ENCODE peak calls at places on chromosomes 4 and X, in seven cellular contexts. D is right lobe of liver, E is suprapubic skin, I is mesenchymal stem cell, Y is heart left ventricle, H is aorta, M is right cardiac atrium. X is an unnamed sample.

GRCh38 chrX:21655901-21656586 is 2.1 kb downstream of the KLHL34 start:
- DNase-seq in D (no peak), E (no peak), I (no peak), Y (no peak), H (peak; percentile 72), M (peak; percentile 57), X (no peak)

GRCh38 chrX:151396042-151396826 is 772 bp upstream of the VMA21 start:
- DNase-seq in D (no peak), E (no peak), I (peak; percentile 80), Y (no peak), H (no peak), M (peak; percentile 56), X (no peak)

GRCh38 chr4:7291372-7292135 is 99.2 kb downstream of the SORCS2 start:
- DNase-seq in D (no peak), E (no peak), I (no peak), Y (peak; percentile 72), H (peak; percentile 91), M (peak; percentile 81), X (no peak)

GRCh38 chrX:118423558-118423957 is 72.1 kb upstream of the DOCK11 start:
- DNase-seq in D (no peak), E (no peak), I (no peak), Y (no peak), H (no peak), M (no peak), X (no peak)

GRCh38 chr4:7134737-7135388 is 57.5 kb upstream of the SORCS2 start:
- DNase-seq in D (no peak), E (peak; percentile 70), I (no peak), Y (peak; percentile 47), H (peak; percentile 87), M (peak; percentile 22), X (no peak)

GRCh38 chr4:41418444-41418843 is 119.5 kb upstream of the LIMCH1 start:
- DNase-seq in D (no peak), E (no peak), I (peak; percentile 88), Y (peak; percentile 76), H (peak; percentile 81), M (peak; percentile 90), X (no peak)

GRCh38 chrX:39756086-39756883 is 341.5 kb downstream of the BCOR start:
- DNase-seq in D (no peak), E (no peak), I (no peak), Y (no peak), H (no peak), M (no peak), X (no peak)

GRCh38 chr4:183099537-183100297 is 660 bp downstream of the WWC2 start:
- DNase-seq in D (peak; percentile 61), E (peak; percentile 77), I (peak; percentile 39), Y (peak; percentile 35), H (peak; percentile 80), M (peak; percentile 74), X (peak; percentile 69)

GRCh38 chr4:87423313-87424031 is 1.1 kb downstream of the NUDT9 start:
- DNase-seq in D (no peak), E (no peak), I (peak; percentile 30), Y (no peak), H (no peak), M (no peak), X (no peak)

GRCh38 chr4:76984127-76984526 is 34.6 kb downstream of the SEPTIN11 start:
- DNase-seq in D (no peak), E (no peak), I (peak; percentile 82), Y (no peak), H (no peak), M (no peak), X (no peak)
- H3K4me1 ChIP-seq in D (no peaks in the 10 kb centered on the region), E (peaks cover 44% of the 10 kb centered on the region), I (peaks cover 17% of the 10 kb centered on the region), Y (peaks cover 44% of the 10 kb centered on the region), H (peaks cover 15% of the 10 kb centered on the region), M (peaks cover 2% of the 10 kb centered on the region), X (peaks cover 11% of the 10 kb centered on the region)

GRCh38 chr4:74958881-74959280 is 26.0 kb downstream of the PARM1 start:
- DNase-seq in D (no peak), E (no peak), I (no peak), Y (no peak), H (no peak), M (no peak), X (no peak)
- H3K4me1 ChIP-seq in D (no peaks in the 10 kb centered on the region), E (no peaks in the 10 kb centered on the region), I (no peaks in the 10 kb centered on the region), Y (peaks cover 5% of the 10 kb centered on the region), H (no peaks in the 10 kb centered on the region), M (peaks cover 2% of the 10 kb centered on the region), X (no peaks in the 10 kb centered on the region)

GRCh38 chr4:101127176-101127790 is 220.0 kb downstream of the PPP3CA start:
- DNase-seq in D (no peak), E (no peak), I (no peak), Y (no peak), H (no peak), M (no peak), X (no peak)

GRCh38 chr4:101125045-101125713 is 222.1 kb downstream of the PPP3CA start:
- DNase-seq in D (no peak), E (no peak), I (no peak), Y (no peak), H (no peak), M (no peak), X (no peak)

GRCh38 chr4:101126044-101126443 is 221.3 kb downstream of the PPP3CA start:
- DNase-seq in D (no peak), E (no peak), I (peak; percentile 40), Y (no peak), H (no peak), M (no peak), X (no peak)

GRCh38 chr4:101123231-101123630 is 224.1 kb downstream of the PPP3CA start:
- DNase-seq in D (no peak), E (no peak), I (no peak), Y (no peak), H (no peak), M (no peak), X (no peak)

DNA sequence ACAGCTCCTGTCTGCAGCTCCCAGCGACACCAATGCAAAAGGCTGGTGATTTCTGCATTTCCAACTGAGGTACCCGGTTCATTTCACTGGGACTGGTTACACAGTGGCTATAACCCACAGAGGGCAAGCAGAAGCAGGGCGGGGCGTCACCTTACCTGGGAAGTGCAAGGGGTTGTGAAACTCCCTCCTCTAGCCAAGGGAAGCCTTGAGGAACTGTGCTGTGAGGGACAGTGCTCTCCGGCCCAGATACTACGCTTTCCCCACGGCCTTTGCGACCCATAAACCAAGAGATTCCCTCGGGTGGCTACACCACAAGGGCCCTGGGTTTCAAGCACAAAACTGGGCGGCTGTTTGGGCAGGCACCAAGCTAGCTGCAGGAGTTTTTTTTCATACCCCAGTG is 218.9 kb downstream of the PPP3CA start:
- DNase-seq in D (no peak), E (no peak), I (no peak), Y (no peak), H (no peak), M (no peak), X (no peak)
- H3K4me1 ChIP-seq in D (no peaks in the 10 kb centered on the region), E (peaks cover 32% of the 10 kb centered on the region), I (peaks cover 1% of the 10 kb centered on the region), Y (peaks cover 19% of the 10 kb centered on the region), H (peaks cover 6% of the 10 kb centered on the region), M (no peaks in the 10 kb centered on the region), X (no peaks in the 10 kb centered on the region)

GRCh38 chr4:1310796-1311715 is 21.4 kb downstream of the MAEA start:
- DNase-seq in D (peak; percentile 19), E (no peak), I (no peak), Y (peak; percentile 6), H (peak; percentile 68), M (no peak), X (no peak)

GRCh38 chr4:1305781-1306455 is 16.2 kb downstream of the MAEA start:
- DNase-seq in D (no peak), E (no peak), I (no peak), Y (no peak), H (no peak), M (no peak), X (peak; percentile 41)

GRCh38 chr4:1310031-1310795 is 20.5 kb downstream of the MAEA start:
- DNase-seq in D (peak; percentile 17), E (no peak), I (no peak), Y (no peak), H (peak; percentile 67), M (no peak), X (peak; percentile 45)

GRCh38 chr4:1307951-1308735 is 18.5 kb downstream of the MAEA start:
- DNase-seq in D (peak; percentile 11), E (no peak), I (no peak), Y (no peak), H (no peak), M (peak; percentile 62), X (peak; percentile 46)

GRCh38 chr4:1309261-1310010 is 19.7 kb downstream of the MAEA start:
- DNase-seq in D (peak; percentile 83), E (peak; percentile 92), I (peak; percentile 96), Y (peak; percentile 90), H (peak; percentile 96), M (peak; percentile 96), X (peak; percentile 97)
- H3K4me1 ChIP-seq in D (no peaks in the 10 kb centered on the region), E (peaks cover 45% of the 10 kb centered on the region), I (peaks cover 29% of the 10 kb centered on the region), Y (peaks cover 41% of the 10 kb centered on the region), H (no peaks in the 10 kb centered on the region), M (peaks cover 10% of the 10 kb centered on the region), X (peaks cover 33% of the 10 kb centered on the region)

X was measured in RWPE2.